ENCODE peak calls at places on chromosomes 11 and 22, in eight cellular contexts. S, G, F, A, T, X, D and U are unnamed samples.

GRCh38 chr11:132114185-132114584 is 743.8 kb downstream of the NTM start:
- DNase-seq in A (no peak), F (no peak), X (peak), G (peak), T (peak), S (no peak), D (peak), U (no peak)

GRCh38 chr11:11020747-11021149 is 162.9 kb upstream of the ZBED5 start:
- DNase-seq in T (peak), A (no peak), F (no peak), G (no peak), X (no peak), D (no peak), S (no peak), U (no peak)

GRCh38 chr11:119318240-119319135 is 1.6 kb upstream of the MCAM start:
- DNase-seq in D (peak), X (no peak), A (no peak), T (no peak), G (no peak), S (no peak), F (no peak), U (no peak)

GRCh38 chr11:20355221-20356219 is 8.0 kb upstream of the HTATIP2 start:
- DNase-seq in F (no peak), X (peak), A (no peak), S (no peak), G (peak), T (peak), D (peak), U (no peak)

GRCh38 chr22:33888821-33889220 is 31.5 kb downstream of the LARGE1 start:
- DNase-seq in D (no peak), T (no peak), G (no peak), S (no peak), X (no peak), A (no peak), F (no peak), U (no peak)

GRCh38 chr22:37431811-37432707 is 4.8 kb upstream of the ELFN2 start:
- DNase-seq in F (no peak), T (no peak), X (no peak), S (no peak), G (no peak), A (peak), D (peak), U (no peak)

GRCh38 chr22:49494555-49494954 is 333.1 kb downstream of the BRD1 start:
- DNase-seq in S (no peak), T (no peak), D (no peak), G (no peak), A (no peak), X (no peak), F (no peak), U (no peak)

GRCh38 chr11:110153474-110153873 is 60.3 kb downstream of the ZC3H12C start:
- DNase-seq in D (no peak), X (no peak), F (no peak), S (no peak), A (no peak), T (no peak), G (no peak), U (no peak)

GRCh38 chr22:36453855-36454378 is 27.5 kb downstream of the TXN2 start:
- DNase-seq in A (no peak), X (no peak), G (no peak), D (no peak), F (peak), T (no peak), S (no peak), U (no peak)